ENCODE peak calls at places on chromosomes 1 and 21, in four cellular contexts. R is CD8-positive, alpha-beta T cell; W is spleen; Y is brain microvascular endothelial cell. S is an unnamed sample. For H3K27me3, the result is how much of the 10 kb centered on the place peaks cover.

GRCh38 chr1:35316264-35316663 is 47.8 kb downstream of the ZMYM4 start:
- DNase-seq in R (no peak), Y (no peak), W (no peak), S (no peak)

GRCh38 chr1:117591248-117591647 is 14.6 kb upstream of the TENT5C start:
- DNase-seq in Y (no peak), W (no peak), R (no peak), S (no peak)

GRCh38 chr1:161162052-161162451 is 2.8 kb downstream of the USP21 start:
- DNase-seq in Y (no peak), R (no peak), W (no peak), S (no peak)

GRCh38 chr1:59025201-59025600 is 241.4 kb upstream of the JUN start:
- DNase-seq in Y (no peak), W (no peak), R (no peak), S (no peak)

GRCh38 chr1:147676306-147677085 is 6.2 kb upstream of the ACP6 start:
- DNase-seq in R (no peak), Y (peak), W (no peak), S (no peak)

GRCh38 chr1:66413139-66413755 is 120.7 kb upstream of the SGIP1 start:
- DNase-seq in W (no peak), R (no peak), Y (no peak), S (no peak)

GRCh38 chr1:105865546-105865945 is 1190.9 kb upstream of the PRMT6 start:
- DNase-seq in R (no peak), W (no peak), Y (no peak), S (no peak)

GRCh38 chr1:46724991-46725735 is 6.2 kb upstream of the EFCAB14 start:
- DNase-seq in R (peak), Y (peak), W (peak), S (peak)

GRCh38 chr1:65691152-65691900 is 101.4 kb upstream of the PDE4B start:
- DNase-seq in W (no peak), Y (no peak), R (no peak), S (no peak)

GRCh38 chr1:236207569-236207968 is 65.2 kb downstream of the GPR137B start:
- DNase-seq in Y (no peak), W (no peak), R (no peak), S (no peak)

GRCh38 chr1:231359113-231359512 is 21.0 kb downstream of the SPRTN start:
- DNase-seq in R (no peak), W (no peak), Y (peak), S (no peak)

GRCh38 chr1:66999640-67000400 is 54.1 kb downstream of the SLC35D1 start:
- DNase-seq in R (no peak), W (no peak), Y (no peak), S (no peak)

GRCh38 chr1:165355977-165356811 is at the start of gene LMX1A:
- DNase-seq in Y (no peak), R (no peak), W (no peak), S (no peak)

GRCh38 chr1:48552420-48552819 is 80.4 kb upstream of the SPATA6 start:
- DNase-seq in Y (no peak), W (no peak), R (no peak), S (peak)

GRCh38 chr1:44811234-44811633 is 2.9 kb downstream of the BTBD19 start:
- DNase-seq in W (peak), R (no peak), Y (no peak), S (no peak)

GRCh38 chr1:8047112-8047511 is 21.0 kb upstream of the ERRFI1 start:
- DNase-seq in R (no peak), Y (no peak), W (no peak), S (no peak)

GRCh38 chr1:115958866-115959265 is 17.4 kb upstream of the SLC22A15 start:
- DNase-seq in W (no peak), R (no peak), Y (no peak), S (no peak)

DNA sequence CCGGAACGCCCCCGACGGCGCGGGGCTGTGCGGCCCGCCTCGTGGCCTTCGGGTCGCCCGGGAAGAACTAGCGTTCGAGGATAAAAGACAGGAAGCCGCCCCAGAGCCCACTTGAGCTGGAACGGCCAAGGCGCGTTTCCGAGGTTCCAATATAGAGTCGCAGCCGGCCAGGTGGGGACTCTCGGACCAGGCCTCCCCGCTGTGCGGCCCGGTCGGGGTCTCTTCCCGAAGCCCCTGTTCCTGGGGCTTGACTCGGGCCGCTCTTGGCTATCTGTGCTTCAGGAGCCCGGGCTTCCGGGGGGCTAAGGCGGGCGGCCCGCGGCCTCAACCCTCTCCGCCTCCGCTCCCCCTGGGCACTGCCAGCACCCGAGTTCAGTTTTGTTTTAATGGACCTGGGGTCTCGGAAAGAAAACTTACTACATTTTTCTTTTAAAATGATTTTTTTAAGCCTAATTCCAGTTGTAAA is 158.8 kb downstream of the RUNX1 start:
- DNase-seq in R (no peak), W (no peak), Y (no peak), S (no peak)
- H3K27me3 ChIP-seq in R (under half), W (under half), Y (under half), S (under half)

DNA sequence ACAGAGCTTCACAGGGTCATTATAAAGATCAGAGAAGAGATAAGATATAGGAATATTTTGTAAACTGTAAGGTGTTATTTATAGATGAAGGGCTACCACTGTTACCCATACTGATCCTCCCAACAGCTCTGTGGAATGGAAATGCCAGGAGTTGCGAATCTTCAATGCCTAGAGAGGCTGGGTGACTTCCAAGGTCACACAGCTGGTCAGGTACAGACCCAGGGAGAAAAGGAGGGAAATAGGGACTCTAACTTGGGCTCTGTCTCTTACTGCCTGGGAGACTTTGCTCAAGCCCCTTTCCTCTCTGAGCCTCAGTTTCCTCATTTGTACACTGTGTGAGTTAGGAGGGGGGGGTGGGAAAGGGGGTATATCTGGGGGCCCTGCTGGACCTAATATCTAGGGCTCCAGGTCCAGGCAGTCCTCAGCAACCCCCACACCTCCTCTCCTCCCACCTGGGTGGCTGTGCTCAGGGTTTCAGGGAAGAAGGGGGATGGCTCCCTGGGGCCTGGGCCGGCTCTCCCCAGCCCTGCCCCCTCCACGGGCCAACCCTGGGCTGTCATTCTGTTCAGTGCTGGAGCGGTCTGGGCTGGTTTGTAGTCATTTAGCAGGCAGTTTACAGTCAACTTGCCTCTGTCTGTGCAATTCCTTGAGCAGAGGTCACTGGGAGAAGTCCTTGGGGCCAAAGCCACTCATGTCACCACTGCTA is 1.5 kb downstream of the BSND start:
- DNase-seq in Y (no peak), R (no peak), W (no peak), S (no peak)
- H3K27me3 ChIP-seq in Y (under half), R (under half), W (half or more), S (under half)

GRCh38 chr1:181482521-181483083 is 715 bp upstream of the CACNA1E start:
- DNase-seq in W (peak), R (no peak), Y (no peak), S (peak)

GRCh38 chr1:181483084-181483559 is at the start of gene CACNA1E:
- DNase-seq in Y (no peak), W (no peak), R (no peak), S (no peak)

GRCh38 chr1:181482001-181482430 is 1.3 kb upstream of the CACNA1E start:
- DNase-seq in R (no peak), W (peak), Y (no peak), S (no peak)

GRCh38 chr1:181485276-181486097 is 2.2 kb downstream of the CACNA1E start:
- DNase-seq in W (peak), R (no peak), Y (no peak), S (no peak)

DNA sequence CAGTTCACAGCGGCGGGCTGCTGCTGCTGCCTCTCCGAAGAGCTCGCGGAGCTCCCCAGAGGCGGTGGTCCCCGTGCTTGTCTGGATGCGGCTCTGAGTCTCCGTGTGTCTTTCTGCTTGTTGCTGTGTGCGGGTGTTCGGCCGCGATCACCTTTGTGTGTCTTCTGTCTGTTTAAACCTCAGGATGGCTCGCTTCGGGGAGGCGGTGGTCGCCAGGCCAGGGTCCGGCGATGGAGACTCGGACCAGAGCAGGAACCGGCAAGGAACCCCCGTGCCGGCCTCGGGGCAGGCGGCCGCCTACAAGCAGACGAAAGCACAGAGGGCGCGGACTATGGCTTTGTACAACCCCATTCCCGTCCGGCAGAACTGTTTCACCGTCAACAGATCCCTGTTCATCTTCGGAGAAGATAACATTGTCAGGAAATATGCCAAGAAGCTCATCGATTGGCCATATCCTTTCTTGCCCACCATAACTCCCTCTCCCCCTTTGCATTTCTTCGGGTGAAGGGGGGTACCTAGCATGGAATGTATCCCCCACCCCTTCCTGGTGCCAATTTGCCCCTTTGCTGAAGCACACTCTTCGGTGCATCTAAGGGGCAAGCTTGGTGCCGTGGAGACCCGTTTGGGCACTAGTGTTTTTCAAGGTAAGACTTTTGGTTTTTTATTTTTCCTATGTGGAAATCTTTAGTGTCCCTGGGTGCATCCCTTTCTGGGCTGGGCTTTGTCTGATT is 409 bp downstream of the CACNA1E start:
- DNase-seq in Y (no peak), R (no peak), W (peak), S (no peak)
- H3K27me3 ChIP-seq in Y (half or more), R (under half), W (half or more), S (under half)

GRCh38 chr1:183212870-183213269 is 26.8 kb downstream of the LAMC2 start:
- DNase-seq in W (no peak), Y (no peak), R (no peak), S (no peak)
- H3K27me3 ChIP-seq in W (under half), Y (under half), R (under half), S (under half)

DNA sequence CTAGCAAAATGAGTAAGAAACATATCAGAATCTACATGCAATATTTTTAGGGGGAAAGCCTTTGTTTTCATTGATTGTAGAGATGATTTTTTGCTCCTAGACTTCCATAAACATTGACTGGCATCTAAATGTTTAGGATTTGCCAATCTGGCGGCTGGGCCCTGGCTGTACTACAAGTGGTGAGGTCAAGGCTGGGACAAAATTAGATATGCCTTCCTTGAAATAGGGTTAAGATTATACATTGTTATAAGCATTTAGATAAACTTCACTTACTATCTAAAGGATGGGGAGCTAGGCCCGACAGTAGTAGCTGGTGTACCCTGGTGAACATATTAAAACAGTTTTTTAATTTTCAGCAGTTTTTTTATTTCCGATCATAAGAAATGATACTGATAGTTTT is 5.2 kb downstream of the NFIA start:
- DNase-seq in W (no peak), R (no peak), Y (no peak), S (no peak)
- H3K27me3 ChIP-seq in W (under half), R (under half), Y (under half), S (under half)

GRCh38 chr21:45494135-45494850 is 47.9 kb downstream of the SLC19A1 start:
- DNase-seq in Y (no peak), W (peak), R (no peak), S (no peak)

GRCh38 chr21:45491056-45491455 is 51.2 kb downstream of the SLC19A1 start:
- DNase-seq in W (no peak), R (no peak), Y (no peak), S (no peak)

GRCh38 chr21:45493401-45494001 is 48.7 kb downstream of the SLC19A1 start:
- DNase-seq in W (no peak), Y (no peak), R (no peak), S (no peak)

GRCh38 chr21:45491623-45492022 is 50.6 kb downstream of the SLC19A1 start:
- DNase-seq in Y (no peak), R (no peak), W (no peak), S (no peak)

DNA sequence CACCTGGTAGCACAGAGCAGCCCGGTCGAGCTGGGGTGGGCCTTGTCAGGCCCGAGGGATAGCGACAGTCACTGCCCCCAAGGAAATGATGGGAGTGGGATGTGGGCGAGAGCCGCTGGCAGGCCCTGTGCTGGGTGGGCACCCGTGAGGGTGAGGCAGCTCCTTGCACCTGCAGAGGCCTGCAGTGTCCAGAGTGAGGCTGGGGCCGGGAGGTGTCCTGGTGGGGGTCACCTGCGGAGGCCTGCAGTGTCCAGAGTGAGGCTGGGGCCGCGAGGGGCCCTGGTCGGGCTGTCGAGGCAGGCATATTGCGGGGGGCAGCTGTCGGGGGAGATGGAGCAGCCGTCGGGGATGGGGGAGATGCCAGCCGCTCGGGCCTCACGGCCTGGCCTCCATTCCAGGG is 49.5 kb downstream of the SLC19A1 start:
- DNase-seq in R (no peak), Y (no peak), W (no peak), S (no peak)
- H3K27me3 ChIP-seq in R (under half), Y (under half), W (under half), S (under half)

S was measured in Caco-2.